ENCODE peak calls at places on chromosome 10, in eight cellular contexts. One of them, this sample, is unnamed.

GRCh38 chr10:131315343-131315742 is 3.8 kb upstream of the TCERG1L start:
- DNase-seq in GM03348: no peak
- DNase-seq in colonic mucosa: no peak
- DNase-seq in CD8-positive, alpha-beta T cell: no peak
- DNase-seq in A549: no peak
- DNase-seq in fibroblast of the conjunctiva: no peak
- DNase-seq in NCI-H69: no peak
- DNase-seq in stimulated activated CD4-positive, alpha-beta T cell treated with anti-CD3 and anti-CD28 coated beads, Interleukin-4, amount 100 ng/mL, for 48 hours: no peak
- DNase-seq in this sample: no peak

GRCh38 chr10:29669149-29669548 is 34.4 kb upstream of the SVIL start:
- DNase-seq in GM03348: peak
- DNase-seq in colonic mucosa: no peak
- DNase-seq in CD8-positive, alpha-beta T cell: no peak
- DNase-seq in A549: no peak
- DNase-seq in fibroblast of the conjunctiva: no peak
- DNase-seq in NCI-H69: no peak
- DNase-seq in stimulated activated CD4-positive, alpha-beta T cell treated with anti-CD3 and anti-CD28 coated beads, Interleukin-4, amount 100 ng/mL, for 48 hours: no peak
- DNase-seq in this sample: no peak

GRCh38 chr10:62885656-62886461 is 69.7 kb upstream of the EGR2 start:
- DNase-seq in GM03348: peak
- DNase-seq in colonic mucosa: no peak
- DNase-seq in CD8-positive, alpha-beta T cell: no peak
- DNase-seq in A549: peak
- DNase-seq in fibroblast of the conjunctiva: no peak
- DNase-seq in NCI-H69: peak
- DNase-seq in stimulated activated CD4-positive, alpha-beta T cell treated with anti-CD3 and anti-CD28 coated beads, Interleukin-4, amount 100 ng/mL, for 48 hours: no peak
- DNase-seq in this sample: no peak

GRCh38 chr10:19654576-19654975 is 161.7 kb upstream of the PLXDC2 start:
- DNase-seq in GM03348: peak
- DNase-seq in colonic mucosa: no peak
- DNase-seq in CD8-positive, alpha-beta T cell: no peak
- DNase-seq in A549: no peak
- DNase-seq in fibroblast of the conjunctiva: no peak
- DNase-seq in NCI-H69: no peak
- DNase-seq in stimulated activated CD4-positive, alpha-beta T cell treated with anti-CD3 and anti-CD28 coated beads, Interleukin-4, amount 100 ng/mL, for 48 hours: no peak
- DNase-seq in this sample: no peak

GRCh38 chr10:109969907-109970306 is 37.9 kb upstream of the ADD3 start:
- DNase-seq in GM03348: no peak
- DNase-seq in colonic mucosa: no peak
- DNase-seq in CD8-positive, alpha-beta T cell: no peak
- DNase-seq in A549: no peak
- DNase-seq in fibroblast of the conjunctiva: no peak
- DNase-seq in NCI-H69: no peak
- DNase-seq in stimulated activated CD4-positive, alpha-beta T cell treated with anti-CD3 and anti-CD28 coated beads, Interleukin-4, amount 100 ng/mL, for 48 hours: no peak
- DNase-seq in this sample: no peak

GRCh38 chr10:34244787-34245484 is 570.2 kb downstream of the PARD3 start:
- DNase-seq in GM03348: no peak
- DNase-seq in colonic mucosa: no peak
- DNase-seq in CD8-positive, alpha-beta T cell: no peak
- DNase-seq in A549: no peak
- DNase-seq in fibroblast of the conjunctiva: no peak
- DNase-seq in NCI-H69: no peak
- DNase-seq in stimulated activated CD4-positive, alpha-beta T cell treated with anti-CD3 and anti-CD28 coated beads, Interleukin-4, amount 100 ng/mL, for 48 hours: no peak
- DNase-seq in this sample: no peak

GRCh38 chr10:79176949-79177602 is 108.3 kb downstream of the ZMIZ1 start:
- DNase-seq in GM03348: peak
- DNase-seq in colonic mucosa: no peak
- DNase-seq in CD8-positive, alpha-beta T cell: no peak
- DNase-seq in A549: no peak
- DNase-seq in fibroblast of the conjunctiva: no peak
- DNase-seq in NCI-H69: no peak
- DNase-seq in stimulated activated CD4-positive, alpha-beta T cell treated with anti-CD3 and anti-CD28 coated beads, Interleukin-4, amount 100 ng/mL, for 48 hours: no peak
- DNase-seq in this sample: no peak

GRCh38 chr10:89391882-89392756 is at the start of gene IFIT1:
- DNase-seq in GM03348: peak
- DNase-seq in colonic mucosa: peak
- DNase-seq in CD8-positive, alpha-beta T cell: peak
- DNase-seq in A549: peak
- DNase-seq in fibroblast of the conjunctiva: peak
- DNase-seq in NCI-H69: peak
- DNase-seq in stimulated activated CD4-positive, alpha-beta T cell treated with anti-CD3 and anti-CD28 coated beads, Interleukin-4, amount 100 ng/mL, for 48 hours: no peak
- DNase-seq in this sample: no peak

GRCh38 chr10:49488056-49488455 is 50.9 kb downstream of the ERCC6 start:
- DNase-seq in GM03348: no peak
- DNase-seq in colonic mucosa: no peak
- DNase-seq in CD8-positive, alpha-beta T cell: no peak
- DNase-seq in A549: no peak
- DNase-seq in fibroblast of the conjunctiva: no peak
- DNase-seq in NCI-H69: peak
- DNase-seq in stimulated activated CD4-positive, alpha-beta T cell treated with anti-CD3 and anti-CD28 coated beads, Interleukin-4, amount 100 ng/mL, for 48 hours: no peak
- DNase-seq in this sample: no peak

GRCh38 chr10:11684717-11685645 is 57.2 kb upstream of the ECHDC3 start:
- DNase-seq in GM03348: peak
- DNase-seq in colonic mucosa: peak
- DNase-seq in CD8-positive, alpha-beta T cell: peak
- DNase-seq in A549: peak
- DNase-seq in fibroblast of the conjunctiva: peak
- DNase-seq in NCI-H69: no peak
- DNase-seq in stimulated activated CD4-positive, alpha-beta T cell treated with anti-CD3 and anti-CD28 coated beads, Interleukin-4, amount 100 ng/mL, for 48 hours: peak
- DNase-seq in this sample: no peak

GRCh38 chr10:46530249-46531186 is 25.9 kb downstream of the GPRIN2 start:
- DNase-seq in GM03348: peak
- DNase-seq in colonic mucosa: no peak
- DNase-seq in CD8-positive, alpha-beta T cell: no peak
- DNase-seq in A549: peak
- DNase-seq in fibroblast of the conjunctiva: peak
- DNase-seq in NCI-H69: peak
- DNase-seq in stimulated activated CD4-positive, alpha-beta T cell treated with anti-CD3 and anti-CD28 coated beads, Interleukin-4, amount 100 ng/mL, for 48 hours: no peak
- DNase-seq in this sample: peak

GRCh38 chr10:2111936-2112335 is 374.6 kb upstream of the ADARB2 start:
- DNase-seq in GM03348: no peak
- DNase-seq in colonic mucosa: no peak
- DNase-seq in CD8-positive, alpha-beta T cell: no peak
- DNase-seq in A549: no peak
- DNase-seq in fibroblast of the conjunctiva: no peak
- DNase-seq in NCI-H69: no peak
- DNase-seq in stimulated activated CD4-positive, alpha-beta T cell treated with anti-CD3 and anti-CD28 coated beads, Interleukin-4, amount 100 ng/mL, for 48 hours: no peak
- DNase-seq in this sample: no peak

GRCh38 chr10:9097206-9097990 is 1042.9 kb downstream of the GATA3 start:
- DNase-seq in GM03348: no peak
- DNase-seq in colonic mucosa: no peak
- DNase-seq in CD8-positive, alpha-beta T cell: no peak
- DNase-seq in A549: no peak
- DNase-seq in fibroblast of the conjunctiva: no peak
- DNase-seq in NCI-H69: no peak
- DNase-seq in stimulated activated CD4-positive, alpha-beta T cell treated with anti-CD3 and anti-CD28 coated beads, Interleukin-4, amount 100 ng/mL, for 48 hours: no peak
- DNase-seq in this sample: no peak

GRCh38 chr10:43201545-43202131 is 63.4 kb downstream of the CSGALNACT2 start:
- DNase-seq in GM03348: peak
- DNase-seq in colonic mucosa: peak
- DNase-seq in CD8-positive, alpha-beta T cell: peak
- DNase-seq in A549: no peak
- DNase-seq in fibroblast of the conjunctiva: no peak
- DNase-seq in NCI-H69: no peak
- DNase-seq in stimulated activated CD4-positive, alpha-beta T cell treated with anti-CD3 and anti-CD28 coated beads, Interleukin-4, amount 100 ng/mL, for 48 hours: no peak
- DNase-seq in this sample: no peak

GRCh38 chr10:103433858-103434257 is 18.3 kb downstream of the CALHM2 start:
- DNase-seq in GM03348: no peak
- DNase-seq in colonic mucosa: no peak
- DNase-seq in CD8-positive, alpha-beta T cell: no peak
- DNase-seq in A549: no peak
- DNase-seq in fibroblast of the conjunctiva: no peak
- DNase-seq in NCI-H69: no peak
- DNase-seq in stimulated activated CD4-positive, alpha-beta T cell treated with anti-CD3 and anti-CD28 coated beads, Interleukin-4, amount 100 ng/mL, for 48 hours: no peak
- DNase-seq in this sample: no peak

GRCh38 chr10:50216418-50216817 is 34.9 kb downstream of the ASAH2 start:
- DNase-seq in GM03348: no peak
- DNase-seq in colonic mucosa: no peak
- DNase-seq in CD8-positive, alpha-beta T cell: no peak
- DNase-seq in A549: no peak
- DNase-seq in fibroblast of the conjunctiva: no peak
- DNase-seq in NCI-H69: no peak
- DNase-seq in stimulated activated CD4-positive, alpha-beta T cell treated with anti-CD3 and anti-CD28 coated beads, Interleukin-4, amount 100 ng/mL, for 48 hours: no peak
- DNase-seq in this sample: no peak

GRCh38 chr10:71494980-71495381 is 98.3 kb downstream of the CDH23 start:
- DNase-seq in GM03348: no peak
- DNase-seq in colonic mucosa: no peak
- DNase-seq in CD8-positive, alpha-beta T cell: no peak
- DNase-seq in A549: no peak
- DNase-seq in fibroblast of the conjunctiva: no peak
- DNase-seq in NCI-H69: peak
- DNase-seq in stimulated activated CD4-positive, alpha-beta T cell treated with anti-CD3 and anti-CD28 coated beads, Interleukin-4, amount 100 ng/mL, for 48 hours: no peak
- DNase-seq in this sample: no peak

GRCh38 chr10:26857991-26858706 is 2.6 kb downstream of the ABI1 start:
- DNase-seq in GM03348: peak
- DNase-seq in colonic mucosa: no peak
- DNase-seq in CD8-positive, alpha-beta T cell: no peak
- DNase-seq in A549: no peak
- DNase-seq in fibroblast of the conjunctiva: no peak
- DNase-seq in NCI-H69: no peak
- DNase-seq in stimulated activated CD4-positive, alpha-beta T cell treated with anti-CD3 and anti-CD28 coated beads, Interleukin-4, amount 100 ng/mL, for 48 hours: no peak
- DNase-seq in this sample: no peak

GRCh38 chr10:129594811-129595210 is 127.8 kb downstream of the MGMT start:
- DNase-seq in GM03348: no peak
- DNase-seq in colonic mucosa: no peak
- DNase-seq in CD8-positive, alpha-beta T cell: no peak
- DNase-seq in A549: no peak
- DNase-seq in fibroblast of the conjunctiva: no peak
- DNase-seq in NCI-H69: no peak
- DNase-seq in stimulated activated CD4-positive, alpha-beta T cell treated with anti-CD3 and anti-CD28 coated beads, Interleukin-4, amount 100 ng/mL, for 48 hours: no peak
- DNase-seq in this sample: no peak

GRCh38 chr10:24762161-24762924 is 38.7 kb upstream of the ARHGAP21 start:
- DNase-seq in GM03348: peak
- DNase-seq in colonic mucosa: no peak
- DNase-seq in CD8-positive, alpha-beta T cell: no peak
- DNase-seq in A549: no peak
- DNase-seq in fibroblast of the conjunctiva: no peak
- DNase-seq in NCI-H69: no peak
- DNase-seq in stimulated activated CD4-positive, alpha-beta T cell treated with anti-CD3 and anti-CD28 coated beads, Interleukin-4, amount 100 ng/mL, for 48 hours: no peak
- DNase-seq in this sample: no peak

GRCh38 chr10:91662993-91663392 is 30.1 kb upstream of the PPP1R3C start:
- DNase-seq in GM03348: no peak
- DNase-seq in colonic mucosa: no peak
- DNase-seq in CD8-positive, alpha-beta T cell: no peak
- DNase-seq in A549: no peak
- DNase-seq in fibroblast of the conjunctiva: no peak
- DNase-seq in NCI-H69: no peak
- DNase-seq in stimulated activated CD4-positive, alpha-beta T cell treated with anti-CD3 and anti-CD28 coated beads, Interleukin-4, amount 100 ng/mL, for 48 hours: no peak
- DNase-seq in this sample: no peak

GRCh38 chr10:101066890-101067355 is 5.1 kb downstream of the KAZALD1 start:
- DNase-seq in GM03348: no peak
- DNase-seq in colonic mucosa: peak
- DNase-seq in CD8-positive, alpha-beta T cell: peak
- DNase-seq in A549: peak
- DNase-seq in fibroblast of the conjunctiva: no peak
- DNase-seq in NCI-H69: peak
- DNase-seq in stimulated activated CD4-positive, alpha-beta T cell treated with anti-CD3 and anti-CD28 coated beads, Interleukin-4, amount 100 ng/mL, for 48 hours: no peak
- DNase-seq in this sample: no peak

GRCh38 chr10:83564889-83565588 is 574.3 kb upstream of the GHITM start:
- DNase-seq in GM03348: no peak
- DNase-seq in colonic mucosa: no peak
- DNase-seq in CD8-positive, alpha-beta T cell: no peak
- DNase-seq in A549: no peak
- DNase-seq in fibroblast of the conjunctiva: no peak
- DNase-seq in NCI-H69: no peak
- DNase-seq in stimulated activated CD4-positive, alpha-beta T cell treated with anti-CD3 and anti-CD28 coated beads, Interleukin-4, amount 100 ng/mL, for 48 hours: no peak
- DNase-seq in this sample: no peak

GRCh38 chr10:34280599-34281374 is 534.3 kb downstream of the PARD3 start:
- DNase-seq in GM03348: peak
- DNase-seq in colonic mucosa: no peak
- DNase-seq in CD8-positive, alpha-beta T cell: no peak
- DNase-seq in A549: peak
- DNase-seq in fibroblast of the conjunctiva: peak
- DNase-seq in NCI-H69: no peak
- DNase-seq in stimulated activated CD4-positive, alpha-beta T cell treated with anti-CD3 and anti-CD28 coated beads, Interleukin-4, amount 100 ng/mL, for 48 hours: no peak
- DNase-seq in this sample: no peak

GRCh38 chr10:112926906-112927688 is 22.9 kb upstream of the TCF7L2 start:
- DNase-seq in GM03348: no peak
- DNase-seq in colonic mucosa: no peak
- DNase-seq in CD8-positive, alpha-beta T cell: no peak
- DNase-seq in A549: no peak
- DNase-seq in fibroblast of the conjunctiva: no peak
- DNase-seq in NCI-H69: no peak
- DNase-seq in stimulated activated CD4-positive, alpha-beta T cell treated with anti-CD3 and anti-CD28 coated beads, Interleukin-4, amount 100 ng/mL, for 48 hours: no peak
- DNase-seq in this sample: no peak

GRCh38 chr10:114110174-114110972 is 63.6 kb downstream of the CCDC186 start:
- DNase-seq in GM03348: peak
- DNase-seq in colonic mucosa: no peak
- DNase-seq in CD8-positive, alpha-beta T cell: no peak
- DNase-seq in A549: peak
- DNase-seq in fibroblast of the conjunctiva: no peak
- DNase-seq in NCI-H69: peak
- DNase-seq in stimulated activated CD4-positive, alpha-beta T cell treated with anti-CD3 and anti-CD28 coated beads, Interleukin-4, amount 100 ng/mL, for 48 hours: no peak
- DNase-seq in this sample: no peak

GRCh38 chr10:4256971-4257370 is 472.0 kb upstream of the KLF6 start:
- DNase-seq in GM03348: no peak
- DNase-seq in colonic mucosa: no peak
- DNase-seq in CD8-positive, alpha-beta T cell: no peak
- DNase-seq in A549: no peak
- DNase-seq in fibroblast of the conjunctiva: no peak
- DNase-seq in NCI-H69: no peak
- DNase-seq in stimulated activated CD4-positive, alpha-beta T cell treated with anti-CD3 and anti-CD28 coated beads, Interleukin-4, amount 100 ng/mL, for 48 hours: no peak
- DNase-seq in this sample: no peak

GRCh38 chr10:101580486-101581399 is 7.3 kb downstream of the POLL start:
- DNase-seq in GM03348: no peak
- DNase-seq in colonic mucosa: no peak
- DNase-seq in CD8-positive, alpha-beta T cell: no peak
- DNase-seq in A549: no peak
- DNase-seq in fibroblast of the conjunctiva: no peak
- DNase-seq in NCI-H69: no peak
- DNase-seq in stimulated activated CD4-positive, alpha-beta T cell treated with anti-CD3 and anti-CD28 coated beads, Interleukin-4, amount 100 ng/mL, for 48 hours: no peak
- DNase-seq in this sample: no peak